ENCODE peak calls at places on chromosomes 12 and 14, in seven cellular contexts. One of them, this sample, is unnamed.

GRCh38 chr12:71640316-71640715 is 23.3 kb downstream of the ZFC3H1 start:
- DNase-seq in tibial artery: no peak
- DNase-seq in heart left ventricle: no peak
- DNase-seq in IMR-90: no peak
- DNase-seq in psoas muscle: no peak
- DNase-seq in OCI-LY7: no peak
- DNase-seq in kidney epithelial cell: no peak
- DNase-seq in this sample: no peak

GRCh38 chr14:37060496-37061260 is 111.7 kb downstream of the SLC25A21 start:
- DNase-seq in OCI-LY7: no peak
- DNase-seq in kidney epithelial cell: no peak
- DNase-seq in heart left ventricle: no peak
- DNase-seq in psoas muscle: no peak
- DNase-seq in IMR-90: no peak
- DNase-seq in tibial artery: no peak
- DNase-seq in this sample: no peak

GRCh38 chr14:65832431-65833253 is 420.1 kb downstream of the FUT8 start:
- DNase-seq in heart left ventricle: no peak
- DNase-seq in OCI-LY7: peak; percentile 16
- DNase-seq in IMR-90: peak; percentile 5
- DNase-seq in kidney epithelial cell: no peak
- DNase-seq in psoas muscle: no peak
- DNase-seq in tibial artery: peak; percentile 27
- DNase-seq in this sample: peak; percentile 86

GRCh38 chr12:114858388-114859146 is 174.6 kb upstream of the TBX3 start:
- DNase-seq in IMR-90: no peak
- DNase-seq in tibial artery: no peak
- DNase-seq in psoas muscle: no peak
- DNase-seq in heart left ventricle: no peak
- DNase-seq in OCI-LY7: no peak
- DNase-seq in kidney epithelial cell: no peak
- DNase-seq in this sample: no peak

GRCh38 chr12:105733579-105733978 is 403.1 kb downstream of the C12orf75 start:
- DNase-seq in kidney epithelial cell: no peak
- DNase-seq in IMR-90: no peak
- DNase-seq in psoas muscle: no peak
- DNase-seq in tibial artery: no peak
- DNase-seq in heart left ventricle: no peak
- DNase-seq in OCI-LY7: no peak
- DNase-seq in this sample: no peak

GRCh38 chr12:27615331-27615891 is 80.8 kb upstream of the REP15 start:
- DNase-seq in kidney epithelial cell: no peak
- DNase-seq in tibial artery: no peak
- DNase-seq in psoas muscle: no peak
- DNase-seq in heart left ventricle: no peak
- DNase-seq in OCI-LY7: no peak
- DNase-seq in IMR-90: peak; percentile 56
- DNase-seq in this sample: no peak

GRCh38 chr12:6104027-6104426 is 20.4 kb downstream of the VWF start:
- DNase-seq in heart left ventricle: no peak
- DNase-seq in IMR-90: no peak
- DNase-seq in psoas muscle: no peak
- DNase-seq in OCI-LY7: peak; percentile 6
- DNase-seq in tibial artery: no peak
- DNase-seq in kidney epithelial cell: no peak
- DNase-seq in this sample: no peak

GRCh38 chr14:99878563-99878962 is 85.3 kb downstream of the EML1 start:
- DNase-seq in psoas muscle: no peak
- DNase-seq in OCI-LY7: no peak
- DNase-seq in kidney epithelial cell: no peak
- DNase-seq in heart left ventricle: no peak
- DNase-seq in IMR-90: no peak
- DNase-seq in tibial artery: no peak
- DNase-seq in this sample: no peak

GRCh38 chr14:94770251-94770749 is 387 bp upstream of the GSC start:
- DNase-seq in kidney epithelial cell: no peak
- DNase-seq in tibial artery: no peak
- DNase-seq in IMR-90: peak; percentile 20
- DNase-seq in heart left ventricle: no peak
- DNase-seq in OCI-LY7: no peak
- DNase-seq in psoas muscle: no peak
- DNase-seq in this sample: no peak

GRCh38 chr12:124967016-124967739 is 21.8 kb downstream of the DHX37 start:
- DNase-seq in IMR-90: no peak
- DNase-seq in OCI-LY7: no peak
- DNase-seq in heart left ventricle: no peak
- DNase-seq in tibial artery: no peak
- DNase-seq in psoas muscle: no peak
- DNase-seq in kidney epithelial cell: no peak
- DNase-seq in this sample: no peak

GRCh38 chr12:110234197-110235154 is 46.6 kb upstream of the ATP2A2 start:
- DNase-seq in OCI-LY7: no peak
- DNase-seq in psoas muscle: no peak
- DNase-seq in kidney epithelial cell: no peak
- DNase-seq in IMR-90: no peak
- DNase-seq in tibial artery: no peak
- DNase-seq in heart left ventricle: no peak
- DNase-seq in this sample: no peak

GRCh38 chr12:122825773-122826724 is 9.2 kb upstream of the HIP1R start:
- DNase-seq in psoas muscle: no peak
- DNase-seq in heart left ventricle: no peak
- DNase-seq in IMR-90: no peak
- DNase-seq in tibial artery: no peak
- DNase-seq in OCI-LY7: no peak
- DNase-seq in kidney epithelial cell: no peak
- DNase-seq in this sample: no peak

GRCh38 chr14:98189521-98189920 is 1082.5 kb downstream of the BCL11B start:
- DNase-seq in psoas muscle: no peak
- DNase-seq in IMR-90: no peak
- DNase-seq in OCI-LY7: no peak
- DNase-seq in heart left ventricle: no peak
- DNase-seq in kidney epithelial cell: no peak
- DNase-seq in tibial artery: no peak
- DNase-seq in this sample: no peak

GRCh38 chr14:90201344-90201743 is 55.0 kb upstream of the PSMC1 start:
- DNase-seq in OCI-LY7: no peak
- DNase-seq in heart left ventricle: no peak
- DNase-seq in psoas muscle: no peak
- DNase-seq in kidney epithelial cell: no peak
- DNase-seq in tibial artery: no peak
- DNase-seq in IMR-90: no peak
- DNase-seq in this sample: no peak

GRCh38 chr14:28879571-28879970 is 113.0 kb downstream of the FOXG1 start:
- DNase-seq in IMR-90: no peak
- DNase-seq in tibial artery: no peak
- DNase-seq in heart left ventricle: no peak
- DNase-seq in kidney epithelial cell: no peak
- DNase-seq in psoas muscle: no peak
- DNase-seq in OCI-LY7: no peak
- DNase-seq in this sample: no peak

GRCh38 chr12:92538970-92539749 is 163.6 kb upstream of the PLEKHG7 start:
- DNase-seq in IMR-90: peak; percentile 80
- DNase-seq in psoas muscle: no peak
- DNase-seq in tibial artery: no peak
- DNase-seq in heart left ventricle: no peak
- DNase-seq in kidney epithelial cell: peak; percentile 79
- DNase-seq in OCI-LY7: peak; percentile 51
- DNase-seq in this sample: peak; percentile 91

GRCh38 chr14:72318648-72319047 is 386.4 kb downstream of the RGS6 start:
- DNase-seq in tibial artery: no peak
- DNase-seq in kidney epithelial cell: no peak
- DNase-seq in heart left ventricle: no peak
- DNase-seq in psoas muscle: no peak
- DNase-seq in OCI-LY7: no peak
- DNase-seq in IMR-90: no peak
- DNase-seq in this sample: no peak

GRCh38 chr12:97194551-97194950 is 268.1 kb upstream of the RMST start:
- DNase-seq in kidney epithelial cell: peak; percentile 61
- DNase-seq in IMR-90: no peak
- DNase-seq in psoas muscle: no peak
- DNase-seq in tibial artery: no peak
- DNase-seq in OCI-LY7: no peak
- DNase-seq in heart left ventricle: no peak
- DNase-seq in this sample: no peak

GRCh38 chr12:132186208-132186856 is 42.1 kb downstream of the NOC4L start:
- DNase-seq in IMR-90: no peak
- DNase-seq in heart left ventricle: no peak
- DNase-seq in OCI-LY7: no peak
- DNase-seq in psoas muscle: no peak
- DNase-seq in tibial artery: no peak
- DNase-seq in kidney epithelial cell: no peak
- DNase-seq in this sample: no peak

DNA sequence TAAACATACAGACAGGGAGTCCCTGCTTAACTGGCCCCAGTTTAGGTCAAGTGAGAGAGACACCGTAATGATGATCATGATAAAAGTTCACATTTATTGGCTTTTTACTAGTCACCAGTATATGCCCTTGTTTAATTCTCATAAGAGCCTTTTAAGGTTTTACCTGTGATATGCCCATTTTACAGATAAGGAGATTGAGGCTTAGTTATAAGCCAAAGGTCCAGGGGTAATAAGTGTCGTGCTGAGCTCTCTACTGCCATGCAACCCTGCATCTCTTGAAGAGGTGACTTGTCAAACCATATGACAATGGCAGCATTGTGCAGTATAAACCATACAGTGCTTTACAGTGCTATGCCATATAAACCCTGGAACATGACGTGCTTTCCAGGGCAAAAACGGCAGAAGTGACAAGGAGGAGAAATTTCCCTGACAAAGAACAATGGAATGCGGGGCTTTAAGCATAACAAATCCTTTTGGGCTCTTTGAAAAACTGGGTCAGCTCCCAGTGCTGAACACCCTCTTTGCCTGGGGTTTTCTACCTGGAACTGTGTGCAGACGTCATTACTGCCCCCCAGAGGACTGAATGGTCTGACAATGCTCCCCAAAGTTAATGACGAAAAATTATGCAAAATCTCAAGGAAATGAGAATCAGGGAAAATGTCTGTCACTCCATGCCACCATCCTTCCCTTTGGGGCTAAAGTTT is 59.7 kb upstream of the C14orf132 start:
- DNase-seq in OCI-LY7: peak; percentile 33
- DNase-seq in psoas muscle: no peak
- DNase-seq in tibial artery: no peak
- DNase-seq in kidney epithelial cell: no peak
- DNase-seq in heart left ventricle: no peak
- DNase-seq in IMR-90: no peak
- DNase-seq in this sample: no peak
- TF ChIP-seq CTCF in OCI-LY7: peak; percentile 73
- TF ChIP-seq CTCF in psoas muscle: no peak
- TF ChIP-seq CTCF in tibial artery: no peak
- TF ChIP-seq CTCF in kidney epithelial cell: peak; percentile 39
- TF ChIP-seq CTCF in heart left ventricle: no peak
- TF ChIP-seq CTCF in IMR-90: no peak
- TF ChIP-seq CTCF in this sample: peak; percentile 65

GRCh38 chr14:68896132-68896531 is 83.0 kb downstream of the ACTN1 start:
- DNase-seq in tibial artery: no peak
- DNase-seq in OCI-LY7: peak; percentile 14
- DNase-seq in psoas muscle: no peak
- DNase-seq in kidney epithelial cell: no peak
- DNase-seq in IMR-90: no peak
- DNase-seq in heart left ventricle: no peak
- DNase-seq in this sample: no peak

GRCh38 chr14:68899033-68899603 is 80.0 kb downstream of the ACTN1 start:
- DNase-seq in IMR-90: no peak
- DNase-seq in kidney epithelial cell: no peak
- DNase-seq in OCI-LY7: no peak
- DNase-seq in heart left ventricle: no peak
- DNase-seq in psoas muscle: peak; percentile 11
- DNase-seq in tibial artery: no peak
- DNase-seq in this sample: no peak

GRCh38 chr14:68895304-68895703 is 83.8 kb downstream of the ACTN1 start:
- DNase-seq in psoas muscle: no peak
- DNase-seq in tibial artery: no peak
- DNase-seq in kidney epithelial cell: no peak
- DNase-seq in heart left ventricle: no peak
- DNase-seq in IMR-90: no peak
- DNase-seq in OCI-LY7: no peak
- DNase-seq in this sample: no peak

GRCh38 chr14:68897559-68898160 is 81.4 kb downstream of the ACTN1 start:
- DNase-seq in OCI-LY7: no peak
- DNase-seq in kidney epithelial cell: no peak
- DNase-seq in heart left ventricle: no peak
- DNase-seq in IMR-90: no peak
- DNase-seq in tibial artery: no peak
- DNase-seq in psoas muscle: peak; percentile 23
- DNase-seq in this sample: no peak

DNA sequence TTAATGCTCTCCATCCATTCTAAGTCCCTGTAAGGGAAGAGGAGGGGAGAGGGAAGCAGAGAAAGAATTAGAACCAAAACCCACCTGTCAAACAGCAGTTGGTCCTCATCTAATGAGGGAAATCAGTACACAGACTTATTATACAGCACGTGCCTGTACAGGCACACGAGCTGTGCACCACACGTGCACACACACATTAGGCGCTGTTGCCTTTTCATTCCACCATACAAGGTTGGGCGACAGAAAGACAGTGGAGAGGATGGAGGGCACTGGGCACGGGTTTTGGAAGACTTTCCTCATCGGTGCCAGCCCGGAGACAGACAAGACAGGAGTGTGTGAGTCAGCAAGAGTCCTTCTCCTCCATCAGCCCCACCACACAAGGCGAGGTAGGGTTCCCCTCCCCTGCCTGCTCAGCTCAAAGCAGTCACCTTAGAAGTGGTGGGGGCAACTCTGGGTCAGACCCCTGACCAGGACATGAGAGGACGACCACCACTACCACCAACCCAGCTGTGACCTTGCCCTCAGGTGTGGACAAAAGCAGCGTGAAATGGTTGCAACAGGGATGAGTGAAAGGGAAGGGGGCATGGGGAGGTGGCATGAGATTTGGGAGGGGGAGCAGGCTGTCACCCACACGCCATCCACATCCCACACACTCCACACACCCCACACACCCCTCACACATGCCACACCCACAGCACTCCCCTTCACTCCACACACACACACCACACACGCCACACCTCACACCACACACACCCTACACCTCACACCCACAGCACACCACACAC is 80.7 kb downstream of the ACTN1 start:
- DNase-seq in tibial artery: no peak
- DNase-seq in psoas muscle: peak; percentile 23
- DNase-seq in heart left ventricle: no peak
- DNase-seq in OCI-LY7: no peak
- DNase-seq in kidney epithelial cell: no peak
- DNase-seq in IMR-90: no peak
- DNase-seq in this sample: no peak
- H3K4me3 ChIP-seq in tibial artery: no peak overlapping the region
- H3K4me3 ChIP-seq in psoas muscle: no peak overlapping the region
- H3K4me3 ChIP-seq in heart left ventricle: no peak overlapping the region
- H3K4me3 ChIP-seq in OCI-LY7: no peak overlapping the region
- H3K4me3 ChIP-seq in kidney epithelial cell: no peak overlapping the region
- H3K4me3 ChIP-seq in IMR-90: no peak overlapping the region
- H3K4me3 ChIP-seq in this sample: no peak overlapping the region

GRCh38 chr12:79006306-79006705 is 141.7 kb downstream of the SYT1 start:
- DNase-seq in tibial artery: no peak
- DNase-seq in psoas muscle: no peak
- DNase-seq in heart left ventricle: no peak
- DNase-seq in IMR-90: peak; percentile 21
- DNase-seq in kidney epithelial cell: no peak
- DNase-seq in OCI-LY7: no peak
- DNase-seq in this sample: peak; percentile 2
- TF ChIP-seq CTCF in tibial artery: no peak
- TF ChIP-seq CTCF in psoas muscle: no peak
- TF ChIP-seq CTCF in heart left ventricle: no peak
- TF ChIP-seq CTCF in IMR-90: peak; percentile 51
- TF ChIP-seq CTCF in kidney epithelial cell: peak; percentile 15
- TF ChIP-seq CTCF in OCI-LY7: peak; percentile 54
- TF ChIP-seq CTCF in this sample: peak; percentile 58

GRCh38 chr12:32265461-32265860 is 133.9 kb upstream of the FGD4 start:
- DNase-seq in tibial artery: no peak
- DNase-seq in kidney epithelial cell: no peak
- DNase-seq in heart left ventricle: no peak
- DNase-seq in IMR-90: no peak
- DNase-seq in psoas muscle: no peak
- DNase-seq in OCI-LY7: peak; percentile 66
- DNase-seq in this sample: no peak
- H3K4me3 ChIP-seq in tibial artery: no peak overlapping the region
- H3K4me3 ChIP-seq in kidney epithelial cell: no peak overlapping the region
- H3K4me3 ChIP-seq in heart left ventricle: no peak overlapping the region
- H3K4me3 ChIP-seq in IMR-90: no peak overlapping the region
- H3K4me3 ChIP-seq in psoas muscle: no peak overlapping the region
- H3K4me3 ChIP-seq in OCI-LY7: peak overlapping the region; percentile 56
- H3K4me3 ChIP-seq in this sample: no peak overlapping the region